ENCODE peak calls at places on chromosomes 13 and 19, in eight cellular contexts. One of them, this sample, is unnamed.

GRCh38 chr13:29439601-29440381 is 155.7 kb downstream of the SLC7A1 start:
- DNase-seq in activated naive CD4-positive, alpha-beta T cell treated with anti-CD3 and anti-CD28 coated beads for 36 hours: no peak
- DNase-seq in GM03348: no peak
- DNase-seq in suprapubic skin: no peak
- DNase-seq in GM13977: no peak
- DNase-seq in coronary artery: no peak
- DNase-seq in progenitor cell of endocrine pancreas: no peak
- DNase-seq in stimulated activated CD4-positive, alpha-beta T cell treated with anti-CD3 and anti-CD28 coated beads, Interleukin-4, amount 100 ng/mL, for 24 hours: no peak
- DNase-seq in this sample: no peak

GRCh38 chr13:92510416-92510815 is 716.2 kb upstream of the GPC6 start:
- DNase-seq in activated naive CD4-positive, alpha-beta T cell treated with anti-CD3 and anti-CD28 coated beads for 36 hours: no peak
- DNase-seq in GM03348: no peak
- DNase-seq in suprapubic skin: no peak
- DNase-seq in GM13977: no peak
- DNase-seq in coronary artery: no peak
- DNase-seq in progenitor cell of endocrine pancreas: no peak
- DNase-seq in stimulated activated CD4-positive, alpha-beta T cell treated with anti-CD3 and anti-CD28 coated beads, Interleukin-4, amount 100 ng/mL, for 24 hours: no peak
- DNase-seq in this sample: no peak

GRCh38 chr19:50398675-50399367 is 14.7 kb downstream of the POLD1 start:
- DNase-seq in activated naive CD4-positive, alpha-beta T cell treated with anti-CD3 and anti-CD28 coated beads for 36 hours: no peak
- DNase-seq in GM03348: no peak
- DNase-seq in suprapubic skin: no peak
- DNase-seq in GM13977: no peak
- DNase-seq in coronary artery: no peak
- DNase-seq in progenitor cell of endocrine pancreas: no peak
- DNase-seq in stimulated activated CD4-positive, alpha-beta T cell treated with anti-CD3 and anti-CD28 coated beads, Interleukin-4, amount 100 ng/mL, for 24 hours: no peak
- DNase-seq in this sample: no peak

GRCh38 chr13:73556902-73557301 is 498.1 kb downstream of the KLF5 start:
- DNase-seq in activated naive CD4-positive, alpha-beta T cell treated with anti-CD3 and anti-CD28 coated beads for 36 hours: peak; percentile 18
- DNase-seq in GM03348: no peak
- DNase-seq in suprapubic skin: no peak
- DNase-seq in GM13977: no peak
- DNase-seq in coronary artery: no peak
- DNase-seq in progenitor cell of endocrine pancreas: no peak
- DNase-seq in stimulated activated CD4-positive, alpha-beta T cell treated with anti-CD3 and anti-CD28 coated beads, Interleukin-4, amount 100 ng/mL, for 24 hours: no peak
- DNase-seq in this sample: no peak

GRCh38 chr13:89862691-89863036 is 1484.8 kb upstream of the MIR17HG start:
- DNase-seq in activated naive CD4-positive, alpha-beta T cell treated with anti-CD3 and anti-CD28 coated beads for 36 hours: no peak
- DNase-seq in GM03348: no peak
- DNase-seq in suprapubic skin: no peak
- DNase-seq in GM13977: no peak
- DNase-seq in coronary artery: no peak
- DNase-seq in progenitor cell of endocrine pancreas: no peak
- DNase-seq in stimulated activated CD4-positive, alpha-beta T cell treated with anti-CD3 and anti-CD28 coated beads, Interleukin-4, amount 100 ng/mL, for 24 hours: no peak
- DNase-seq in this sample: no peak

GRCh38 chr19:39475748-39476147 is 4.9 kb upstream of the TIMM50 start:
- DNase-seq in activated naive CD4-positive, alpha-beta T cell treated with anti-CD3 and anti-CD28 coated beads for 36 hours: no peak
- DNase-seq in GM03348: no peak
- DNase-seq in suprapubic skin: no peak
- DNase-seq in GM13977: no peak
- DNase-seq in coronary artery: no peak
- DNase-seq in progenitor cell of endocrine pancreas: no peak
- DNase-seq in stimulated activated CD4-positive, alpha-beta T cell treated with anti-CD3 and anti-CD28 coated beads, Interleukin-4, amount 100 ng/mL, for 24 hours: no peak
- DNase-seq in this sample: no peak

GRCh38 chr19:35031072-35031881 is 1.0 kb downstream of the SCN1B start:
- DNase-seq in activated naive CD4-positive, alpha-beta T cell treated with anti-CD3 and anti-CD28 coated beads for 36 hours: no peak
- DNase-seq in GM03348: peak; percentile 76
- DNase-seq in suprapubic skin: no peak
- DNase-seq in GM13977: no peak
- DNase-seq in coronary artery: no peak
- DNase-seq in progenitor cell of endocrine pancreas: no peak
- DNase-seq in stimulated activated CD4-positive, alpha-beta T cell treated with anti-CD3 and anti-CD28 coated beads, Interleukin-4, amount 100 ng/mL, for 24 hours: no peak
- DNase-seq in this sample: peak; percentile 20

GRCh38 chr13:109697936-109698335 is 88.4 kb downstream of the IRS2 start:
- DNase-seq in activated naive CD4-positive, alpha-beta T cell treated with anti-CD3 and anti-CD28 coated beads for 36 hours: no peak
- DNase-seq in GM03348: no peak
- DNase-seq in suprapubic skin: no peak
- DNase-seq in GM13977: no peak
- DNase-seq in coronary artery: no peak
- DNase-seq in progenitor cell of endocrine pancreas: no peak
- DNase-seq in stimulated activated CD4-positive, alpha-beta T cell treated with anti-CD3 and anti-CD28 coated beads, Interleukin-4, amount 100 ng/mL, for 24 hours: no peak
- DNase-seq in this sample: no peak

GRCh38 chr13:83732755-83733154 is 149.5 kb downstream of the SLITRK1 start:
- DNase-seq in activated naive CD4-positive, alpha-beta T cell treated with anti-CD3 and anti-CD28 coated beads for 36 hours: no peak
- DNase-seq in GM03348: no peak
- DNase-seq in suprapubic skin: no peak
- DNase-seq in GM13977: no peak
- DNase-seq in coronary artery: no peak
- DNase-seq in progenitor cell of endocrine pancreas: no peak
- DNase-seq in stimulated activated CD4-positive, alpha-beta T cell treated with anti-CD3 and anti-CD28 coated beads, Interleukin-4, amount 100 ng/mL, for 24 hours: no peak
- DNase-seq in this sample: no peak

GRCh38 chr19:23558541-23558940 is 128.5 kb downstream of the ZNF675 start:
- DNase-seq in activated naive CD4-positive, alpha-beta T cell treated with anti-CD3 and anti-CD28 coated beads for 36 hours: no peak
- DNase-seq in GM03348: no peak
- DNase-seq in suprapubic skin: no peak
- DNase-seq in GM13977: no peak
- DNase-seq in coronary artery: no peak
- DNase-seq in progenitor cell of endocrine pancreas: no peak
- DNase-seq in stimulated activated CD4-positive, alpha-beta T cell treated with anti-CD3 and anti-CD28 coated beads, Interleukin-4, amount 100 ng/mL, for 24 hours: no peak
- DNase-seq in this sample: no peak

This sample was measured in NCI-H1930.